ENCODE peak calls at places on chromosomes 13 and 19, in five cellular contexts. D is tibial nerve; M is IMR-90; B is tibial artery; Z is CD8-positive, alpha-beta T cell. Q is an unnamed sample.

GRCh38 chr13:71290963-71291937 is 575.8 kb downstream of the DACH1 start:
- DNase-seq in D (no peak), M (peak), B (no peak), Z (peak), Q (no peak)

GRCh38 chr19:45640849-45641273 is 1.7 kb upstream of the EML2 start:
- DNase-seq in D (no peak), M (no peak), B (no peak), Z (no peak), Q (no peak)

GRCh38 chr13:96052655-96053002 is 572 bp downstream of the UGGT2 start:
- DNase-seq in D (no peak), M (peak), B (no peak), Z (no peak), Q (no peak)

GRCh38 chr13:23921451-23921888 is 24.2 kb upstream of the C1QTNF9B start:
- DNase-seq in D (no peak), M (peak), B (no peak), Z (no peak), Q (no peak)

GRCh38 chr13:38686635-38687245 is at the start of gene FREM2:
- DNase-seq in D (no peak), M (no peak), B (no peak), Z (no peak), Q (peak)

GRCh38 chr19:49264258-49264657 is 60.7 kb downstream of the SLC6A16 start:
- DNase-seq in D (no peak), M (no peak), B (no peak), Z (no peak), Q (no peak)

GRCh38 chr13:26062853-26063444 is 11.1 kb upstream of the SHISA2 start:
- DNase-seq in D (no peak), M (peak), B (no peak), Z (no peak), Q (peak)

GRCh38 chr19:5149508-5149907 is 180.6 kb downstream of the KDM4B start:
- DNase-seq in D (no peak), M (no peak), B (no peak), Z (no peak), Q (no peak)

GRCh38 chr13:20165417-20166257 is 4.8 kb upstream of the GJA3 start:
- DNase-seq in D (no peak), M (peak), B (no peak), Z (no peak), Q (no peak)

GRCh38 chr19:29800086-29800825 is 11.5 kb upstream of the CCNE1 start:
- DNase-seq in D (no peak), M (no peak), B (no peak), Z (no peak), Q (no peak)

GRCh38 chr13:95793018-95793555 is 116.1 kb downstream of the DNAJC3 start:
- DNase-seq in D (no peak), M (no peak), B (no peak), Z (no peak), Q (no peak)

GRCh38 chr13:43545317-43545874 is 241.4 kb downstream of the ENOX1 start:
- DNase-seq in D (no peak), M (no peak), B (no peak), Z (no peak), Q (no peak)

GRCh38 chr13:111388851-111389500 is 68.5 kb downstream of the TEX29 start:
- DNase-seq in D (no peak), M (no peak), B (peak), Z (no peak), Q (no peak)

GRCh38 chr13:24187185-24187584 is 26.7 kb downstream of the SPATA13 start:
- DNase-seq in D (no peak), M (peak), B (no peak), Z (no peak), Q (no peak)

GRCh38 chr13:43835701-43836100 is 43.8 kb downstream of the CCDC122 start:
- DNase-seq in D (no peak), M (peak), B (no peak), Z (no peak), Q (no peak)

GRCh38 chr13:21234537-21234936 is 58.1 kb downstream of the MRPL57 start:
- DNase-seq in D (no peak), M (no peak), B (no peak), Z (no peak), Q (no peak)

GRCh38 chr13:67063036-67063435 is 167.1 kb downstream of the PCDH9 start:
- DNase-seq in D (no peak), M (no peak), B (no peak), Z (no peak), Q (no peak)

GRCh38 chr13:84940167-84940566 is 859.1 kb downstream of the SLITRK6 start:
- DNase-seq in D (no peak), M (no peak), B (no peak), Z (no peak), Q (no peak)

GRCh38 chr13:51158365-51158764 is 47.3 kb upstream of the C13orf42 start:
- DNase-seq in D (no peak), M (no peak), B (no peak), Z (no peak), Q (no peak)

GRCh38 chr19:37227996-37228395 is 10.0 kb downstream of the ZNF383 start:
- DNase-seq in D (no peak), M (no peak), B (no peak), Z (no peak), Q (no peak)

GRCh38 chr19:49349567-49349966 is 12.6 kb downstream of the TEAD2 start:
- DNase-seq in D (no peak), M (no peak), B (no peak), Z (no peak), Q (no peak)

GRCh38 chr13:75480691-75481175 is 1.2 kb downstream of the TBC1D4 start:
- DNase-seq in D (peak), M (peak), B (peak), Z (no peak), Q (peak)

GRCh38 chr19:17648097-17648660 is 40.0 kb downstream of the UNC13A start:
- DNase-seq in D (no peak), M (no peak), B (no peak), Z (no peak), Q (no peak)

GRCh38 chr13:110124201-110124600 is 182.8 kb downstream of the COL4A1 start:
- DNase-seq in D (no peak), M (no peak), B (no peak), Z (no peak), Q (no peak)
- H3K27ac ChIP-seq in D (no peak), M (no peak), B (no peak), Z (no peak), Q (no peak)

GRCh38 chr19:51318687-51319675 is 7.5 kb downstream of the IGLON5 start:
- DNase-seq in D (no peak), M (no peak), B (no peak), Z (no peak), Q (no peak)

GRCh38 chr19:51317968-51318367 is 6.5 kb downstream of the IGLON5 start:
- DNase-seq in D (no peak), M (no peak), B (no peak), Z (no peak), Q (no peak)

GRCh38 chr19:51317381-51317780 is 5.9 kb downstream of the IGLON5 start:
- DNase-seq in D (no peak), M (no peak), B (no peak), Z (no peak), Q (no peak)

GRCh38 chr19:51321799-51322198 is 10.4 kb downstream of the IGLON5 start:
- DNase-seq in D (no peak), M (no peak), B (no peak), Z (no peak), Q (no peak)

GRCh38 chr19:51320258-51320657 is 8.8 kb downstream of the IGLON5 start:
- DNase-seq in D (no peak), M (no peak), B (no peak), Z (no peak), Q (no peak)
- H3K27ac ChIP-seq in D (no peak), M (no peak), B (no peak), Z (no peak), Q (no peak)

GRCh38 chr13:113616281-113616906 is 31.8 kb downstream of the TFDP1 start:
- DNase-seq in D (no peak), M (peak), B (no peak), Z (no peak), Q (no peak)
- H3K27ac ChIP-seq in D (no peak), M (peak), B (no peak), Z (no peak), Q (no peak)

DNA sequence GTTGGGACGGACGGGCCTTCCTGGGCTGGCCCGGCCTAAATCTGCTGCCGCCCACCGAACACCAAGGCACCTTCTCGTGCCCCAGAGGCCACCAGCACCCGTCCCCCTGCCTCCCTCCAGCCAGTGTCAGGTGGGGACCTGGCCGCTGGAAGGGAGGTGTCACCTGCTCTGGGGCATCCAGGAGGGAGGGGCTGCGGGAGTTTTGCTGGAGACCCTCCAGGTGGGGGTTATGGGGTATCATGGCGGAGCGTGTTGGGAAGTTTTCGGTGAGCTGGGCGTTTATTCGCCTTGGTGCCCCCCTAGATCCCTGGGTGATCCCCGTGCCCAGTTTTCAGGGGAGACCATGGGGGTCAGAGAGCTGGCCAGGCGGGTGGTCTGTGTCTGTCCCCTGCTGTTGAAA is 9.7 kb downstream of the CSNK1G2 start:
- DNase-seq in D (no peak), M (no peak), B (no peak), Z (no peak), Q (no peak)
- H3K27ac ChIP-seq in D (no peak), M (no peak), B (no peak), Z (no peak), Q (no peak)

GRCh38 chr13:98351636-98352035 is 174.6 kb upstream of the RNF113B start:
- DNase-seq in D (no peak), M (no peak), B (no peak), Z (no peak), Q (no peak)

GRCh38 chr13:98346904-98347636 is 170.0 kb upstream of the RNF113B start:
- DNase-seq in D (no peak), M (no peak), B (no peak), Z (no peak), Q (no peak)

GRCh38 chr13:98349731-98350305 is 172.7 kb upstream of the RNF113B start:
- DNase-seq in D (no peak), M (no peak), B (no peak), Z (no peak), Q (no peak)

GRCh38 chr13:98350746-98351330 is 173.8 kb upstream of the RNF113B start:
- DNase-seq in D (no peak), M (no peak), B (no peak), Z (no peak), Q (no peak)

DNA sequence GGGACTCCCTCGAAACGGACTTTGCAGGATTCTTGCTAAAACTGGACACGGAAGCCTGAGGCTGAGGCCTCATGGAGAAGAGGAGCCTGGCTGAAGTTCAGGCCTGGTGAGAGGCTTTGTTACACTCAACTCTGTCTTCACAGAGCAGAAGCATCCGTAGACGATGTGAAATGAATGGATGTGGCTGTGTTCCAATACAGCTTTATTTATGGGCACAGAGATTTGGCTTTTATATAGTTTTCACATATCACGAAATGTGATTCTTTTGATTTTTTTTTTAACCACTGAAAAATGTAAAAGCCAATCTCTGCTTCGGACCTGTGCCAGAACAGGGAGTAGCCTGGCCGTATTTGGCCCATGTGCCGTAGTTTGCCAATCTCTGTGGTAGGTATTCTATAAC is 171.4 kb upstream of the RNF113B start:
- DNase-seq in D (no peak), M (no peak), B (no peak), Z (no peak), Q (no peak)
- H3K27ac ChIP-seq in D (no peak), M (no peak), B (no peak), Z (no peak), Q (no peak)

GRCh38 chr13:94205896-94206295 is 273.6 kb downstream of the DCT start:
- DNase-seq in D (no peak), M (no peak), B (no peak), Z (no peak), Q (no peak)
- H3K27ac ChIP-seq in D (no peak), M (no peak), B (no peak), Z (no peak), Q (no peak)

Q was measured in substantia nigra.